ENCODE peak calls at places on chromosome X, in nine cellular contexts. One of them, this sample, is unnamed.
A peak's percentile ranks its signal among the peaks of the same experiment; 100 is the strongest.

GRCh38 chrX:103864149-103864548 is 32.1 kb upstream of the RAB9B start:
- DNase-seq in stimulated activated effector memory CD8-positive, alpha-beta T cell treated with anti-CD3 and anti-CD28 coated beads, Interleukin-12 subunit alpha, Interleukin-12 subunit beta, amount 100 ng/mL, for 72 hours: no peak
- DNase-seq in left cardiac atrium: no peak
- DNase-seq in activated naive CD8-positive, alpha-beta T cell treated with anti-CD3 and anti-CD28 coated beads, Interleukin-2, amount 50 U/mL, for 24 hours: no peak
- DNase-seq in H54: no peak
- DNase-seq in body of pancreas: no peak
- DNase-seq in NCI-H1092 treated with DMSO at 0.1 percent for 48 hours: no peak
- DNase-seq in sigmoid colon: no peak
- DNase-seq in progenitor cell of endocrine pancreas: no peak
- DNase-seq in this sample: no peak

GRCh38 chrX:9166566-9166909 is 132.6 kb upstream of the FAM9B start:
- DNase-seq in body of pancreas: no peak
- DNase-seq in left cardiac atrium: no peak
- DNase-seq in stimulated activated effector memory CD8-positive, alpha-beta T cell treated with anti-CD3 and anti-CD28 coated beads, Interleukin-12 subunit alpha, Interleukin-12 subunit beta, amount 100 ng/mL, for 72 hours: no peak
- DNase-seq in H54: no peak
- DNase-seq in NCI-H1092 treated with DMSO at 0.1 percent for 48 hours: no peak
- DNase-seq in sigmoid colon: no peak
- DNase-seq in activated naive CD8-positive, alpha-beta T cell treated with anti-CD3 and anti-CD28 coated beads, Interleukin-2, amount 50 U/mL, for 24 hours: no peak
- DNase-seq in progenitor cell of endocrine pancreas: no peak
- DNase-seq in this sample: no peak

GRCh38 chrX:37454537-37455285 is 105.5 kb downstream of the PRRG1 start:
- DNase-seq in progenitor cell of endocrine pancreas: no peak
- DNase-seq in body of pancreas: no peak
- DNase-seq in H54: peak; percentile 9
- DNase-seq in left cardiac atrium: no peak
- DNase-seq in activated naive CD8-positive, alpha-beta T cell treated with anti-CD3 and anti-CD28 coated beads, Interleukin-2, amount 50 U/mL, for 24 hours: no peak
- DNase-seq in sigmoid colon: no peak
- DNase-seq in stimulated activated effector memory CD8-positive, alpha-beta T cell treated with anti-CD3 and anti-CD28 coated beads, Interleukin-12 subunit alpha, Interleukin-12 subunit beta, amount 100 ng/mL, for 72 hours: no peak
- DNase-seq in NCI-H1092 treated with DMSO at 0.1 percent for 48 hours: no peak
- DNase-seq in this sample: no peak

GRCh38 chrX:115065304-115065703 is 47.9 kb upstream of the IL13RA2 start:
- DNase-seq in body of pancreas: no peak
- DNase-seq in progenitor cell of endocrine pancreas: no peak
- DNase-seq in H54: no peak
- DNase-seq in activated naive CD8-positive, alpha-beta T cell treated with anti-CD3 and anti-CD28 coated beads, Interleukin-2, amount 50 U/mL, for 24 hours: no peak
- DNase-seq in sigmoid colon: no peak
- DNase-seq in left cardiac atrium: no peak
- DNase-seq in stimulated activated effector memory CD8-positive, alpha-beta T cell treated with anti-CD3 and anti-CD28 coated beads, Interleukin-12 subunit alpha, Interleukin-12 subunit beta, amount 100 ng/mL, for 72 hours: no peak
- DNase-seq in NCI-H1092 treated with DMSO at 0.1 percent for 48 hours: no peak
- DNase-seq in this sample: no peak

GRCh38 chrX:115679460-115679859 is 118.5 kb downstream of the PLS3 start:
- DNase-seq in H54: no peak
- DNase-seq in NCI-H1092 treated with DMSO at 0.1 percent for 48 hours: peak; percentile 66
- DNase-seq in activated naive CD8-positive, alpha-beta T cell treated with anti-CD3 and anti-CD28 coated beads, Interleukin-2, amount 50 U/mL, for 24 hours: no peak
- DNase-seq in stimulated activated effector memory CD8-positive, alpha-beta T cell treated with anti-CD3 and anti-CD28 coated beads, Interleukin-12 subunit alpha, Interleukin-12 subunit beta, amount 100 ng/mL, for 72 hours: no peak
- DNase-seq in sigmoid colon: no peak
- DNase-seq in body of pancreas: no peak
- DNase-seq in left cardiac atrium: no peak
- DNase-seq in progenitor cell of endocrine pancreas: no peak
- DNase-seq in this sample: no peak

GRCh38 chrX:9997524-9997923 is 30.4 kb downstream of the CLDN34 start:
- DNase-seq in stimulated activated effector memory CD8-positive, alpha-beta T cell treated with anti-CD3 and anti-CD28 coated beads, Interleukin-12 subunit alpha, Interleukin-12 subunit beta, amount 100 ng/mL, for 72 hours: peak; percentile 36
- DNase-seq in sigmoid colon: no peak
- DNase-seq in progenitor cell of endocrine pancreas: no peak
- DNase-seq in NCI-H1092 treated with DMSO at 0.1 percent for 48 hours: no peak
- DNase-seq in activated naive CD8-positive, alpha-beta T cell treated with anti-CD3 and anti-CD28 coated beads, Interleukin-2, amount 50 U/mL, for 24 hours: peak; percentile 59
- DNase-seq in H54: no peak
- DNase-seq in left cardiac atrium: no peak
- DNase-seq in body of pancreas: no peak
- DNase-seq in this sample: no peak

GRCh38 chrX:39016551-39016950 is 215.3 kb downstream of the MID1IP1 start:
- DNase-seq in H54: no peak
- DNase-seq in sigmoid colon: no peak
- DNase-seq in stimulated activated effector memory CD8-positive, alpha-beta T cell treated with anti-CD3 and anti-CD28 coated beads, Interleukin-12 subunit alpha, Interleukin-12 subunit beta, amount 100 ng/mL, for 72 hours: no peak
- DNase-seq in NCI-H1092 treated with DMSO at 0.1 percent for 48 hours: no peak
- DNase-seq in activated naive CD8-positive, alpha-beta T cell treated with anti-CD3 and anti-CD28 coated beads, Interleukin-2, amount 50 U/mL, for 24 hours: no peak
- DNase-seq in body of pancreas: peak; percentile 52
- DNase-seq in left cardiac atrium: no peak
- DNase-seq in progenitor cell of endocrine pancreas: no peak
- DNase-seq in this sample: no peak

GRCh38 chrX:39894626-39895025 is 203.1 kb downstream of the BCOR start:
- DNase-seq in left cardiac atrium: no peak
- DNase-seq in sigmoid colon: no peak
- DNase-seq in H54: no peak
- DNase-seq in activated naive CD8-positive, alpha-beta T cell treated with anti-CD3 and anti-CD28 coated beads, Interleukin-2, amount 50 U/mL, for 24 hours: no peak
- DNase-seq in NCI-H1092 treated with DMSO at 0.1 percent for 48 hours: peak; percentile 26
- DNase-seq in progenitor cell of endocrine pancreas: no peak
- DNase-seq in body of pancreas: peak; percentile 62
- DNase-seq in stimulated activated effector memory CD8-positive, alpha-beta T cell treated with anti-CD3 and anti-CD28 coated beads, Interleukin-12 subunit alpha, Interleukin-12 subunit beta, amount 100 ng/mL, for 72 hours: no peak
- DNase-seq in this sample: no peak

GRCh38 chrX:65688403-65688881 is 21.0 kb downstream of the MSN start:
- DNase-seq in sigmoid colon: no peak
- DNase-seq in H54: no peak
- DNase-seq in left cardiac atrium: no peak
- DNase-seq in activated naive CD8-positive, alpha-beta T cell treated with anti-CD3 and anti-CD28 coated beads, Interleukin-2, amount 50 U/mL, for 24 hours: no peak
- DNase-seq in progenitor cell of endocrine pancreas: no peak
- DNase-seq in stimulated activated effector memory CD8-positive, alpha-beta T cell treated with anti-CD3 and anti-CD28 coated beads, Interleukin-12 subunit alpha, Interleukin-12 subunit beta, amount 100 ng/mL, for 72 hours: no peak
- DNase-seq in NCI-H1092 treated with DMSO at 0.1 percent for 48 hours: no peak
- DNase-seq in body of pancreas: no peak
- DNase-seq in this sample: no peak

GRCh38 chrX:22575161-22575845 is 302.6 kb downstream of the CBLL2 start:
- DNase-seq in progenitor cell of endocrine pancreas: no peak
- DNase-seq in body of pancreas: no peak
- DNase-seq in activated naive CD8-positive, alpha-beta T cell treated with anti-CD3 and anti-CD28 coated beads, Interleukin-2, amount 50 U/mL, for 24 hours: no peak
- DNase-seq in sigmoid colon: no peak
- DNase-seq in left cardiac atrium: no peak
- DNase-seq in H54: no peak
- DNase-seq in stimulated activated effector memory CD8-positive, alpha-beta T cell treated with anti-CD3 and anti-CD28 coated beads, Interleukin-12 subunit alpha, Interleukin-12 subunit beta, amount 100 ng/mL, for 72 hours: no peak
- DNase-seq in NCI-H1092 treated with DMSO at 0.1 percent for 48 hours: no peak
- DNase-seq in this sample: no peak

GRCh38 chrX:84363674-84364073 is 138.6 kb downstream of the HDX start:
- DNase-seq in sigmoid colon: no peak
- DNase-seq in body of pancreas: no peak
- DNase-seq in NCI-H1092 treated with DMSO at 0.1 percent for 48 hours: no peak
- DNase-seq in activated naive CD8-positive, alpha-beta T cell treated with anti-CD3 and anti-CD28 coated beads, Interleukin-2, amount 50 U/mL, for 24 hours: no peak
- DNase-seq in progenitor cell of endocrine pancreas: no peak
- DNase-seq in stimulated activated effector memory CD8-positive, alpha-beta T cell treated with anti-CD3 and anti-CD28 coated beads, Interleukin-12 subunit alpha, Interleukin-12 subunit beta, amount 100 ng/mL, for 72 hours: no peak
- DNase-seq in H54: no peak
- DNase-seq in left cardiac atrium: no peak
- DNase-seq in this sample: no peak

GRCh38 chrX:47380268-47380667 is 9.9 kb downstream of the ZNF157 start:
- DNase-seq in left cardiac atrium: peak; percentile 36
- DNase-seq in progenitor cell of endocrine pancreas: no peak
- DNase-seq in stimulated activated effector memory CD8-positive, alpha-beta T cell treated with anti-CD3 and anti-CD28 coated beads, Interleukin-12 subunit alpha, Interleukin-12 subunit beta, amount 100 ng/mL, for 72 hours: peak; percentile 6
- DNase-seq in NCI-H1092 treated with DMSO at 0.1 percent for 48 hours: no peak
- DNase-seq in body of pancreas: peak; percentile 12
- DNase-seq in activated naive CD8-positive, alpha-beta T cell treated with anti-CD3 and anti-CD28 coated beads, Interleukin-2, amount 50 U/mL, for 24 hours: peak; percentile 58
- DNase-seq in sigmoid colon: no peak
- DNase-seq in H54: no peak
- DNase-seq in this sample: peak; percentile 41

GRCh38 chrX:17182317-17182716 is 192.7 kb upstream of the NHS start:
- DNase-seq in H54: no peak
- DNase-seq in sigmoid colon: no peak
- DNase-seq in NCI-H1092 treated with DMSO at 0.1 percent for 48 hours: no peak
- DNase-seq in left cardiac atrium: no peak
- DNase-seq in progenitor cell of endocrine pancreas: no peak
- DNase-seq in activated naive CD8-positive, alpha-beta T cell treated with anti-CD3 and anti-CD28 coated beads, Interleukin-2, amount 50 U/mL, for 24 hours: no peak
- DNase-seq in stimulated activated effector memory CD8-positive, alpha-beta T cell treated with anti-CD3 and anti-CD28 coated beads, Interleukin-12 subunit alpha, Interleukin-12 subunit beta, amount 100 ng/mL, for 72 hours: no peak
- DNase-seq in body of pancreas: no peak
- DNase-seq in this sample: no peak

GRCh38 chrX:38215141-38215540 is 5.5 kb downstream of the SRPX start:
- DNase-seq in H54: no peak
- DNase-seq in NCI-H1092 treated with DMSO at 0.1 percent for 48 hours: no peak
- DNase-seq in sigmoid colon: no peak
- DNase-seq in activated naive CD8-positive, alpha-beta T cell treated with anti-CD3 and anti-CD28 coated beads, Interleukin-2, amount 50 U/mL, for 24 hours: no peak
- DNase-seq in progenitor cell of endocrine pancreas: no peak
- DNase-seq in body of pancreas: no peak
- DNase-seq in left cardiac atrium: no peak
- DNase-seq in stimulated activated effector memory CD8-positive, alpha-beta T cell treated with anti-CD3 and anti-CD28 coated beads, Interleukin-12 subunit alpha, Interleukin-12 subunit beta, amount 100 ng/mL, for 72 hours: no peak
- DNase-seq in this sample: no peak

GRCh38 chrX:140141444-140142029 is 176.2 kb upstream of the CXorf66 start:
- DNase-seq in H54: peak; percentile 4
- DNase-seq in left cardiac atrium: no peak
- DNase-seq in stimulated activated effector memory CD8-positive, alpha-beta T cell treated with anti-CD3 and anti-CD28 coated beads, Interleukin-12 subunit alpha, Interleukin-12 subunit beta, amount 100 ng/mL, for 72 hours: no peak
- DNase-seq in body of pancreas: peak; percentile 33
- DNase-seq in NCI-H1092 treated with DMSO at 0.1 percent for 48 hours: no peak
- DNase-seq in progenitor cell of endocrine pancreas: peak; percentile 46
- DNase-seq in sigmoid colon: no peak
- DNase-seq in activated naive CD8-positive, alpha-beta T cell treated with anti-CD3 and anti-CD28 coated beads, Interleukin-2, amount 50 U/mL, for 24 hours: peak; percentile 10
- DNase-seq in this sample: no peak

GRCh38 chrX:150564838-150565237 is 3.6 kb upstream of the MTM1 start:
- DNase-seq in progenitor cell of endocrine pancreas: no peak
- DNase-seq in body of pancreas: no peak
- DNase-seq in left cardiac atrium: no peak
- DNase-seq in NCI-H1092 treated with DMSO at 0.1 percent for 48 hours: no peak
- DNase-seq in activated naive CD8-positive, alpha-beta T cell treated with anti-CD3 and anti-CD28 coated beads, Interleukin-2, amount 50 U/mL, for 24 hours: no peak
- DNase-seq in stimulated activated effector memory CD8-positive, alpha-beta T cell treated with anti-CD3 and anti-CD28 coated beads, Interleukin-12 subunit alpha, Interleukin-12 subunit beta, amount 100 ng/mL, for 72 hours: no peak
- DNase-seq in H54: no peak
- DNase-seq in sigmoid colon: no peak
- DNase-seq in this sample: no peak

GRCh38 chrX:64925480-64925879 is 50.8 kb downstream of the ZC4H2 start:
- DNase-seq in H54: no peak
- DNase-seq in NCI-H1092 treated with DMSO at 0.1 percent for 48 hours: no peak
- DNase-seq in stimulated activated effector memory CD8-positive, alpha-beta T cell treated with anti-CD3 and anti-CD28 coated beads, Interleukin-12 subunit alpha, Interleukin-12 subunit beta, amount 100 ng/mL, for 72 hours: no peak
- DNase-seq in left cardiac atrium: no peak
- DNase-seq in activated naive CD8-positive, alpha-beta T cell treated with anti-CD3 and anti-CD28 coated beads, Interleukin-2, amount 50 U/mL, for 24 hours: no peak
- DNase-seq in body of pancreas: no peak
- DNase-seq in progenitor cell of endocrine pancreas: no peak
- DNase-seq in sigmoid colon: no peak
- DNase-seq in this sample: no peak

GRCh38 chrX:20116087-20116574 is 576 bp downstream of the MAP7D2 start:
- DNase-seq in progenitor cell of endocrine pancreas: no peak
- DNase-seq in sigmoid colon: no peak
- DNase-seq in body of pancreas: no peak
- DNase-seq in H54: no peak
- DNase-seq in stimulated activated effector memory CD8-positive, alpha-beta T cell treated with anti-CD3 and anti-CD28 coated beads, Interleukin-12 subunit alpha, Interleukin-12 subunit beta, amount 100 ng/mL, for 72 hours: no peak
- DNase-seq in left cardiac atrium: no peak
- DNase-seq in activated naive CD8-positive, alpha-beta T cell treated with anti-CD3 and anti-CD28 coated beads, Interleukin-2, amount 50 U/mL, for 24 hours: no peak
- DNase-seq in NCI-H1092 treated with DMSO at 0.1 percent for 48 hours: peak; percentile 36
- DNase-seq in this sample: no peak

GRCh38 chrX:139113682-139114081 is 402.2 kb upstream of the FGF13 start:
- DNase-seq in H54: no peak
- DNase-seq in stimulated activated effector memory CD8-positive, alpha-beta T cell treated with anti-CD3 and anti-CD28 coated beads, Interleukin-12 subunit alpha, Interleukin-12 subunit beta, amount 100 ng/mL, for 72 hours: no peak
- DNase-seq in progenitor cell of endocrine pancreas: no peak
- DNase-seq in sigmoid colon: no peak
- DNase-seq in NCI-H1092 treated with DMSO at 0.1 percent for 48 hours: peak; percentile 19
- DNase-seq in body of pancreas: no peak
- DNase-seq in activated naive CD8-positive, alpha-beta T cell treated with anti-CD3 and anti-CD28 coated beads, Interleukin-2, amount 50 U/mL, for 24 hours: no peak
- DNase-seq in left cardiac atrium: no peak
- DNase-seq in this sample: no peak

GRCh38 chrX:68894513-68895338 is 65.9 kb downstream of the EFNB1 start:
- DNase-seq in H54: no peak
- DNase-seq in left cardiac atrium: peak; percentile 73
- DNase-seq in activated naive CD8-positive, alpha-beta T cell treated with anti-CD3 and anti-CD28 coated beads, Interleukin-2, amount 50 U/mL, for 24 hours: peak; percentile 5
- DNase-seq in stimulated activated effector memory CD8-positive, alpha-beta T cell treated with anti-CD3 and anti-CD28 coated beads, Interleukin-12 subunit alpha, Interleukin-12 subunit beta, amount 100 ng/mL, for 72 hours: no peak
- DNase-seq in sigmoid colon: peak; percentile 85
- DNase-seq in progenitor cell of endocrine pancreas: no peak
- DNase-seq in NCI-H1092 treated with DMSO at 0.1 percent for 48 hours: peak; percentile 75
- DNase-seq in body of pancreas: peak; percentile 56
- DNase-seq in this sample: peak; percentile 80

GRCh38 chrX:118116308-118117068 is at the start of gene KLHL13:
- DNase-seq in activated naive CD8-positive, alpha-beta T cell treated with anti-CD3 and anti-CD28 coated beads, Interleukin-2, amount 50 U/mL, for 24 hours: peak; percentile 13
- DNase-seq in sigmoid colon: peak; percentile 76
- DNase-seq in progenitor cell of endocrine pancreas: peak; percentile 35
- DNase-seq in H54: peak; percentile 35
- DNase-seq in NCI-H1092 treated with DMSO at 0.1 percent for 48 hours: peak; percentile 47
- DNase-seq in stimulated activated effector memory CD8-positive, alpha-beta T cell treated with anti-CD3 and anti-CD28 coated beads, Interleukin-12 subunit alpha, Interleukin-12 subunit beta, amount 100 ng/mL, for 72 hours: no peak
- DNase-seq in left cardiac atrium: peak; percentile 44
- DNase-seq in body of pancreas: peak; percentile 54
- DNase-seq in this sample: peak; percentile 50

GRCh38 chrX:20433376-20433775 is 166.7 kb upstream of the RPS6KA3 start:
- DNase-seq in stimulated activated effector memory CD8-positive, alpha-beta T cell treated with anti-CD3 and anti-CD28 coated beads, Interleukin-12 subunit alpha, Interleukin-12 subunit beta, amount 100 ng/mL, for 72 hours: no peak
- DNase-seq in left cardiac atrium: no peak
- DNase-seq in H54: no peak
- DNase-seq in sigmoid colon: no peak
- DNase-seq in NCI-H1092 treated with DMSO at 0.1 percent for 48 hours: no peak
- DNase-seq in progenitor cell of endocrine pancreas: no peak
- DNase-seq in activated naive CD8-positive, alpha-beta T cell treated with anti-CD3 and anti-CD28 coated beads, Interleukin-2, amount 50 U/mL, for 24 hours: no peak
- DNase-seq in body of pancreas: no peak
- DNase-seq in this sample: no peak

GRCh38 chrX:106168107-106168506 is at the start of gene PWWP3B:
- DNase-seq in body of pancreas: peak; percentile 56
- DNase-seq in progenitor cell of endocrine pancreas: no peak
- DNase-seq in activated naive CD8-positive, alpha-beta T cell treated with anti-CD3 and anti-CD28 coated beads, Interleukin-2, amount 50 U/mL, for 24 hours: no peak
- DNase-seq in stimulated activated effector memory CD8-positive, alpha-beta T cell treated with anti-CD3 and anti-CD28 coated beads, Interleukin-12 subunit alpha, Interleukin-12 subunit beta, amount 100 ng/mL, for 72 hours: no peak
- DNase-seq in H54: no peak
- DNase-seq in sigmoid colon: no peak
- DNase-seq in left cardiac atrium: peak; percentile 68
- DNase-seq in NCI-H1092 treated with DMSO at 0.1 percent for 48 hours: no peak
- DNase-seq in this sample: peak; percentile 45

GRCh38 chrX:130247996-130248395 is 20.7 kb downstream of the ZNF280C start:
- DNase-seq in stimulated activated effector memory CD8-positive, alpha-beta T cell treated with anti-CD3 and anti-CD28 coated beads, Interleukin-12 subunit alpha, Interleukin-12 subunit beta, amount 100 ng/mL, for 72 hours: no peak
- DNase-seq in NCI-H1092 treated with DMSO at 0.1 percent for 48 hours: no peak
- DNase-seq in body of pancreas: no peak
- DNase-seq in progenitor cell of endocrine pancreas: no peak
- DNase-seq in sigmoid colon: no peak
- DNase-seq in left cardiac atrium: no peak
- DNase-seq in activated naive CD8-positive, alpha-beta T cell treated with anti-CD3 and anti-CD28 coated beads, Interleukin-2, amount 50 U/mL, for 24 hours: no peak
- DNase-seq in H54: no peak
- DNase-seq in this sample: no peak

GRCh38 chrX:1778817-1779216 is 164.0 kb downstream of the ASMT start:
- DNase-seq in body of pancreas: no peak
- DNase-seq in left cardiac atrium: no peak
- DNase-seq in NCI-H1092 treated with DMSO at 0.1 percent for 48 hours: no peak
- DNase-seq in sigmoid colon: no peak
- DNase-seq in progenitor cell of endocrine pancreas: no peak
- DNase-seq in stimulated activated effector memory CD8-positive, alpha-beta T cell treated with anti-CD3 and anti-CD28 coated beads, Interleukin-12 subunit alpha, Interleukin-12 subunit beta, amount 100 ng/mL, for 72 hours: no peak
- DNase-seq in activated naive CD8-positive, alpha-beta T cell treated with anti-CD3 and anti-CD28 coated beads, Interleukin-2, amount 50 U/mL, for 24 hours: no peak
- DNase-seq in H54: no peak
- DNase-seq in this sample: no peak

GRCh38 chrX:153971124-153971631 is 440 bp downstream of the HCFC1 start:
- DNase-seq in sigmoid colon: peak; percentile 96
- DNase-seq in body of pancreas: peak; percentile 92
- DNase-seq in NCI-H1092 treated with DMSO at 0.1 percent for 48 hours: peak; percentile 82
- DNase-seq in stimulated activated effector memory CD8-positive, alpha-beta T cell treated with anti-CD3 and anti-CD28 coated beads, Interleukin-12 subunit alpha, Interleukin-12 subunit beta, amount 100 ng/mL, for 72 hours: peak; percentile 62
- DNase-seq in H54: peak; percentile 76
- DNase-seq in left cardiac atrium: peak; percentile 92
- DNase-seq in activated naive CD8-positive, alpha-beta T cell treated with anti-CD3 and anti-CD28 coated beads, Interleukin-2, amount 50 U/mL, for 24 hours: peak; percentile 85
- DNase-seq in progenitor cell of endocrine pancreas: peak; percentile 81
- DNase-seq in this sample: peak; percentile 91

GRCh38 chrX:95058815-95059214 is 1384.8 kb downstream of the FAM133A start:
- DNase-seq in left cardiac atrium: no peak
- DNase-seq in sigmoid colon: no peak
- DNase-seq in progenitor cell of endocrine pancreas: no peak
- DNase-seq in stimulated activated effector memory CD8-positive, alpha-beta T cell treated with anti-CD3 and anti-CD28 coated beads, Interleukin-12 subunit alpha, Interleukin-12 subunit beta, amount 100 ng/mL, for 72 hours: no peak
- DNase-seq in NCI-H1092 treated with DMSO at 0.1 percent for 48 hours: no peak
- DNase-seq in H54: peak; percentile 6
- DNase-seq in body of pancreas: no peak
- DNase-seq in activated naive CD8-positive, alpha-beta T cell treated with anti-CD3 and anti-CD28 coated beads, Interleukin-2, amount 50 U/mL, for 24 hours: no peak
- DNase-seq in this sample: no peak

GRCh38 chrX:98605941-98606340 is 1722.2 kb downstream of the RPA4 start:
- DNase-seq in left cardiac atrium: no peak
- DNase-seq in body of pancreas: no peak
- DNase-seq in stimulated activated effector memory CD8-positive, alpha-beta T cell treated with anti-CD3 and anti-CD28 coated beads, Interleukin-12 subunit alpha, Interleukin-12 subunit beta, amount 100 ng/mL, for 72 hours: no peak
- DNase-seq in H54: no peak
- DNase-seq in progenitor cell of endocrine pancreas: no peak
- DNase-seq in sigmoid colon: no peak
- DNase-seq in activated naive CD8-positive, alpha-beta T cell treated with anti-CD3 and anti-CD28 coated beads, Interleukin-2, amount 50 U/mL, for 24 hours: no peak
- DNase-seq in NCI-H1092 treated with DMSO at 0.1 percent for 48 hours: no peak
- DNase-seq in this sample: no peak

GRCh38 chrX:119917877-119918276 is 22.2 kb downstream of the AKAP14 start:
- DNase-seq in sigmoid colon: no peak
- DNase-seq in stimulated activated effector memory CD8-positive, alpha-beta T cell treated with anti-CD3 and anti-CD28 coated beads, Interleukin-12 subunit alpha, Interleukin-12 subunit beta, amount 100 ng/mL, for 72 hours: no peak
- DNase-seq in NCI-H1092 treated with DMSO at 0.1 percent for 48 hours: no peak
- DNase-seq in activated naive CD8-positive, alpha-beta T cell treated with anti-CD3 and anti-CD28 coated beads, Interleukin-2, amount 50 U/mL, for 24 hours: no peak
- DNase-seq in progenitor cell of endocrine pancreas: no peak
- DNase-seq in H54: no peak
- DNase-seq in body of pancreas: no peak
- DNase-seq in left cardiac atrium: no peak
- DNase-seq in this sample: no peak

GRCh38 chrX:131675596-131676194 is 131.8 kb downstream of the OR13H1 start:
- DNase-seq in sigmoid colon: no peak
- DNase-seq in NCI-H1092 treated with DMSO at 0.1 percent for 48 hours: peak; percentile 9
- DNase-seq in H54: peak; percentile 15
- DNase-seq in progenitor cell of endocrine pancreas: no peak
- DNase-seq in left cardiac atrium: no peak
- DNase-seq in activated naive CD8-positive, alpha-beta T cell treated with anti-CD3 and anti-CD28 coated beads, Interleukin-2, amount 50 U/mL, for 24 hours: no peak
- DNase-seq in body of pancreas: no peak
- DNase-seq in stimulated activated effector memory CD8-positive, alpha-beta T cell treated with anti-CD3 and anti-CD28 coated beads, Interleukin-12 subunit alpha, Interleukin-12 subunit beta, amount 100 ng/mL, for 72 hours: no peak
- DNase-seq in this sample: no peak

GRCh38 chrX:135707880-135708279 is 5.6 kb upstream of the CT45A1 start:
- DNase-seq in left cardiac atrium: no peak
- DNase-seq in sigmoid colon: no peak
- DNase-seq in body of pancreas: no peak
- DNase-seq in H54: no peak
- DNase-seq in progenitor cell of endocrine pancreas: no peak
- DNase-seq in activated naive CD8-positive, alpha-beta T cell treated with anti-CD3 and anti-CD28 coated beads, Interleukin-2, amount 50 U/mL, for 24 hours: peak; percentile 39
- DNase-seq in NCI-H1092 treated with DMSO at 0.1 percent for 48 hours: no peak
- DNase-seq in stimulated activated effector memory CD8-positive, alpha-beta T cell treated with anti-CD3 and anti-CD28 coated beads, Interleukin-12 subunit alpha, Interleukin-12 subunit beta, amount 100 ng/mL, for 72 hours: peak; percentile 5
- DNase-seq in this sample: no peak